ENCODE peak calls at places on chromosomes 1 and 21, in ten cellular contexts. I is stomach, Z is kidney epithelial cell, B is lower lobe of right lung, T is fibroblast of lung, W is Panc1, A is left ventricle myocardium inferior, R is fibroblast of mammary gland, S is GM12865, J is cardiac muscle cell. V is an unnamed sample.

GRCh38 chr1:226634156-226634588 is 85.6 kb downstream of the STUM start:
- DNase-seq in I (peak), Z (no peak), B (peak), T (peak), W (peak), A (peak), R (peak), S (peak), J (peak), V (peak)

GRCh38 chr1:231218078-231218477 is 22.9 kb upstream of the GNPAT start:
- DNase-seq in I (no peak), Z (no peak), B (no peak), T (no peak), W (no peak), A (no peak), R (no peak), S (no peak), J (no peak), V (no peak)

GRCh38 chr1:175848329-175848728 is 104.9 kb upstream of the TNR start:
- DNase-seq in I (no peak), Z (no peak), B (no peak), T (no peak), W (no peak), A (no peak), R (no peak), S (no peak), J (no peak), V (no peak)

GRCh38 chr1:222095606-222096475 is 354.0 kb upstream of the DUSP10 start:
- DNase-seq in I (peak), Z (no peak), B (no peak), T (no peak), W (peak), A (peak), R (peak), S (peak), J (peak), V (no peak)

GRCh38 chr1:3473381-3473844 is 18.9 kb downstream of the ARHGEF16 start:
- DNase-seq in I (no peak), Z (no peak), B (no peak), T (peak), W (no peak), A (no peak), R (peak), S (no peak), J (peak), V (peak)

GRCh38 chr1:230194525-230194924 is 127.5 kb downstream of the GALNT2 start:
- DNase-seq in I (peak), Z (no peak), B (no peak), T (no peak), W (no peak), A (no peak), R (no peak), S (no peak), J (no peak), V (no peak)

GRCh38 chr1:169149555-169150286 is 43.2 kb downstream of the ATP1B1 start:
- DNase-seq in I (no peak), Z (no peak), B (no peak), T (no peak), W (no peak), A (no peak), R (peak), S (no peak), J (no peak), V (no peak)

GRCh38 chr1:14522331-14523241 is 75.9 kb upstream of the KAZN start:
- DNase-seq in I (no peak), Z (no peak), B (no peak), T (peak), W (no peak), A (peak), R (peak), S (peak), J (peak), V (peak)

GRCh38 chr1:16014509-16015482 is 3.0 kb downstream of the HSPB7 start:
- DNase-seq in I (peak), Z (no peak), B (no peak), T (no peak), W (no peak), A (peak), R (no peak), S (peak), J (peak), V (no peak)

GRCh38 chr21:38679531-38679930 is 126.2 kb upstream of the ETS2 start:
- DNase-seq in I (no peak), Z (peak), B (no peak), T (peak), W (peak), A (no peak), R (peak), S (peak), J (peak), V (peak)

GRCh38 chr1:244210884-244211558 is 159.9 kb downstream of the ZBTB18 start:
- DNase-seq in I (no peak), Z (no peak), B (no peak), T (no peak), W (no peak), A (no peak), R (peak), S (no peak), J (peak), V (no peak)

GRCh38 chr1:155961937-155962336 is 16.4 kb downstream of the ARHGEF2 start:
- DNase-seq in I (peak), Z (peak), B (no peak), T (peak), W (peak), A (peak), R (peak), S (peak), J (peak), V (peak)

GRCh38 chr1:181189691-181190361 is 101.3 kb downstream of the IER5 start:
- DNase-seq in I (peak), Z (no peak), B (peak), T (peak), W (peak), A (peak), R (peak), S (peak), J (peak), V (peak)

DNA sequence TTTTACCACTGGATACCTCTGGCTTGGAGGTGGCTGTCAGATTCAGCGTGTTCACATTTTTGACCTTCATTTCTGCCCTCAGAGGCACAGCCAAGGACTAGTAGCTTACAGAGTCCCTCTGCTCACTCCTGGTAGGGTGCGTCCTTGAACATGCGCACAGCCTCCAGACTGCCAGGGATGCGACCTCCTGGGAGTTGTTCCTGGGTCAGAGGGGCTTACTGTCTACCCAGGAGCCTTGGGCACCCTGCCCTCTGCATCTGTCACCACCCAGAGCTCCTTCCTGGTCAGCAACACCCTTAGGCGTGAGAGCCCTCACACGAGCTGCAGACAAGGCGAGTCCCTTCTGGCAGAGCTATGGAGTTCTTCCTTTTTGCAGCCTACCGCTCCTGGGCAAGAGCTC is 1.7 kb downstream of the SLX9 start:
- DNase-seq in I (no peak), Z (no peak), B (no peak), T (no peak), W (no peak), A (no peak), R (no peak), S (no peak), J (no peak), V (no peak)
- H3K4me3 ChIP-seq in I (peak), Z (no peak), B (no peak), T (no peak), W (peak), A (peak), R (no peak), S (no peak), J (no peak), V (no peak)

GRCh38 chr1:36764796-36765195 is 269.5 kb downstream of the GRIK3 start:
- DNase-seq in I (no peak), Z (no peak), B (no peak), T (no peak), W (no peak), A (no peak), R (no peak), S (no peak), J (no peak), V (no peak)
- TF ChIP-seq CTCF in I (no peak), Z (no peak), B (no peak), T (no peak), W (no peak), A (no peak), R (no peak), S (no peak), J (no peak), V (no peak)

DNA sequence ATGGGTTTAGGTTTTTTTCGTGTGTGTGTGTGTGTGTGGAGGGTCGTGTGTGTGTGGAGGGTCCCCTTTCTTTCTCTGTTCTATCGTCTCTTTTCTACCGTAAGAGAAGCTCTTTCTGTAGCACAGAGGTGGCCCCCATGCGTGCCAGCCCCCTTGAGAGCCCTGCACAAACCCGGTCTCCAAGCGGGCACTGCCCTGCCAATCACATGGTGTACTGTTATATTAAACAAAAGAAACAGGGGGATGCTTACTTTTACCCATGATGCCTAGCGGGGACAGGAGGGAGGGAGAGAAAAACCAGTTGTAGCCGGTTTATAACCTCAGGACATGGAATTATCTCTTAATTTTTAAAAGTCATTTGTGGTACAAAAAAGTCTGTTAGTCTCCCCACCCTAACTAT is 41.0 kb downstream of the GATAD2B start:
- DNase-seq in I (no peak), Z (no peak), B (no peak), T (peak), W (no peak), A (no peak), R (peak), S (no peak), J (peak), V (peak)
- H3K4me3 ChIP-seq in I (no peak), Z (peak), B (peak), T (peak), W (peak), A (peak), R (peak), S (no peak), J (no peak), V (peak)

DNA sequence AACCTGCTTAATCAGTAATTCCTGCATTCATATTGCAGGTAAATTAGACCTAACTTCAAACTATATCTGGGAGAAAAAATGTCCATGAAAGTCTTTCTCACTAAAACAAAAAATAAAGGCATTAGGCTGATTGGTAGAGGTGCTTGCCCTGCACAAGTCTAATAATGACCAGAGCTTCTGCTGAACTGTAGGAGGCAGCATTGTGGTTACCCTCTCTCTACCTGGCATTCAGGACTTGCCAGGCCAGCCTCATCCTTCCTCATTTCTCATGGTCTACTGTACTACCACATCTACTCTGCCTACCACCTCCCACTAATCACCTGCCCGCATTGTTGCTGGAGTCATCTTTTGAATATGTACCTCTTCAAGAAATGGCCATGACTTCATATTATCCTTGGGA is 60.8 kb upstream of the KRTAP11-1 start:
- DNase-seq in I (no peak), Z (no peak), B (no peak), T (no peak), W (no peak), A (no peak), R (no peak), S (no peak), J (no peak), V (no peak)
- TF ChIP-seq CTCF in I (no peak), Z (no peak), B (no peak), T (no peak), W (no peak), A (no peak), R (no peak), S (no peak), J (no peak), V (no peak)

GRCh38 chr1:39269349-39269748 is 64.9 kb downstream of the MACF1 start:
- DNase-seq in I (no peak), Z (no peak), B (no peak), T (no peak), W (no peak), A (no peak), R (no peak), S (no peak), J (no peak), V (no peak)
- H3K4me3 ChIP-seq in I (peak), Z (no peak), B (no peak), T (no peak), W (no peak), A (peak), R (peak), S (peak), J (no peak), V (no peak)

GRCh38 chr1:150464422-150464826 is 22.8 kb upstream of the TARS2 start:
- DNase-seq in I (peak), Z (peak), B (peak), T (peak), W (peak), A (no peak), R (peak), S (peak), J (peak), V (peak)
- TF ChIP-seq CTCF in I (no peak), Z (peak), B (peak), T (peak), W (peak), A (peak), R (peak), S (peak), J (peak), V (peak)

GRCh38 chr1:154864189-154864985 is 5.7 kb downstream of the KCNN3 start:
- DNase-seq in I (no peak), Z (no peak), B (no peak), T (no peak), W (no peak), A (no peak), R (no peak), S (peak), J (no peak), V (no peak)
- H3K4me3 ChIP-seq in I (no peak), Z (no peak), B (no peak), T (no peak), W (no peak), A (no peak), R (no peak), S (peak), J (no peak), V (no peak)

GRCh38 chr1:34296059-34296458 is 119.4 kb downstream of the C1orf94 start:
- DNase-seq in I (no peak), Z (no peak), B (no peak), T (no peak), W (no peak), A (no peak), R (no peak), S (no peak), J (no peak), V (no peak)

GRCh38 chr1:34286547-34286946 is 109.8 kb downstream of the C1orf94 start:
- DNase-seq in I (no peak), Z (no peak), B (no peak), T (no peak), W (no peak), A (no peak), R (no peak), S (no peak), J (no peak), V (no peak)

GRCh38 chr1:34292472-34292871 is 115.8 kb downstream of the C1orf94 start:
- DNase-seq in I (no peak), Z (no peak), B (no peak), T (no peak), W (no peak), A (no peak), R (no peak), S (no peak), J (no peak), V (no peak)
- TF ChIP-seq CTCF in I (no peak), Z (no peak), B (no peak), T (no peak), W (no peak), A (no peak), R (no peak), S (peak), J (no peak), V (no peak)

GRCh38 chr1:31572323-31573104 is 3.8 kb upstream of the TINAGL1 start:
- DNase-seq in I (no peak), Z (no peak), B (no peak), T (no peak), W (no peak), A (no peak), R (peak), S (no peak), J (peak), V (no peak)

GRCh38 chr1:31570228-31570627 is 6.1 kb upstream of the TINAGL1 start:
- DNase-seq in I (no peak), Z (no peak), B (no peak), T (no peak), W (no peak), A (no peak), R (no peak), S (no peak), J (no peak), V (no peak)

GRCh38 chr1:31573261-31573660 is 3.1 kb upstream of the TINAGL1 start:
- DNase-seq in I (no peak), Z (no peak), B (no peak), T (no peak), W (no peak), A (no peak), R (no peak), S (no peak), J (no peak), V (no peak)

GRCh38 chr1:31570906-31571305 is 5.4 kb upstream of the TINAGL1 start:
- DNase-seq in I (no peak), Z (no peak), B (no peak), T (no peak), W (no peak), A (no peak), R (peak), S (no peak), J (no peak), V (no peak)

GRCh38 chr1:31571340-31572295 is 4.7 kb upstream of the TINAGL1 start:
- DNase-seq in I (no peak), Z (no peak), B (no peak), T (no peak), W (no peak), A (no peak), R (no peak), S (no peak), J (no peak), V (no peak)
- H3K4me3 ChIP-seq in I (no peak), Z (no peak), B (no peak), T (no peak), W (no peak), A (no peak), R (no peak), S (no peak), J (no peak), V (no peak)

V was measured in brain microvascular endothelial cell.